ENCODE peak calls at places on chromosome 2, in eight cellular contexts. K is heart right ventricle, B is right lobe of liver, Q is PC-9, U is upper lobe of right lung, N is neural crest cell, C is A549, G is astrocyte of the spinal cord. W is an unnamed sample.

GRCh38 chr2:112603731-112604130 is 19.3 kb downstream of the CHCHD5 start:
- DNase-seq in K (no peak), B (peak; percentile 11), Q (no peak), U (no peak), N (no peak), C (no peak), G (no peak), W (no peak)

GRCh38 chr2:30807249-30807648 is at the start of gene CAPN13:
- DNase-seq in K (no peak), B (no peak), Q (peak; percentile 54), U (no peak), N (no peak), C (no peak), G (no peak), W (no peak)

GRCh38 chr2:32719933-32720716 is 92.3 kb downstream of the TTC27 start:
- DNase-seq in K (no peak), B (no peak), Q (no peak), U (no peak), N (no peak), C (no peak), G (no peak), W (peak; percentile 61)

GRCh38 chr2:183248866-183249567 is 124.8 kb downstream of the NUP35 start:
- DNase-seq in K (no peak), B (no peak), Q (no peak), U (no peak), N (no peak), C (peak; percentile 21), G (peak; percentile 60), W (peak; percentile 58)

GRCh38 chr2:235463893-235464292 is 29.9 kb upstream of the AGAP1 start:
- DNase-seq in K (peak; percentile 77), B (no peak), Q (no peak), U (peak; percentile 82), N (no peak), C (no peak), G (no peak), W (peak; percentile 2)

GRCh38 chr2:163375070-163375469 is 360.7 kb downstream of the FIGN start:
- DNase-seq in K (no peak), B (no peak), Q (no peak), U (no peak), N (no peak), C (no peak), G (no peak), W (no peak)

GRCh38 chr2:11983870-11984269 is 237.4 kb downstream of the LPIN1 start:
- DNase-seq in K (no peak), B (no peak), Q (no peak), U (no peak), N (no peak), C (no peak), G (no peak), W (no peak)

GRCh38 chr2:176614049-176614448 is 344.8 kb downstream of the MTX2 start:
- DNase-seq in K (no peak), B (no peak), Q (no peak), U (no peak), N (no peak), C (no peak), G (no peak), W (no peak)

GRCh38 chr2:31411771-31412170 is 2.8 kb downstream of the XDH start:
- DNase-seq in K (no peak), B (no peak), Q (no peak), U (no peak), N (no peak), C (no peak), G (no peak), W (no peak)

GRCh38 chr2:181444654-181445053 is 12.5 kb upstream of the ITGA4 start:
- DNase-seq in K (no peak), B (no peak), Q (no peak), U (no peak), N (no peak), C (no peak), G (no peak), W (no peak)

GRCh38 chr2:127115471-127116199 is 8.7 kb upstream of the BIN1 start:
- DNase-seq in K (no peak), B (peak; percentile 62), Q (no peak), U (no peak), N (no peak), C (no peak), G (no peak), W (no peak)

GRCh38 chr2:118989481-118989880 is 47.5 kb downstream of the MARCO start:
- DNase-seq in K (no peak), B (peak; percentile 22), Q (no peak), U (no peak), N (no peak), C (no peak), G (no peak), W (no peak)

GRCh38 chr2:157559890-157560289 is 68.8 kb downstream of the ACVR1C start:
- DNase-seq in K (no peak), B (no peak), Q (no peak), U (no peak), N (no peak), C (no peak), G (no peak), W (no peak)
- TF ChIP-seq CTCF in K (no peak), B (no peak), Q (no peak), U (no peak), N (no peak), C (no peak), G (no peak), W (no peak)

GRCh38 chr2:159557437-159558034 is 58.8 kb downstream of the BAZ2B start:
- DNase-seq in K (no peak), B (no peak), Q (no peak), U (no peak), N (no peak), C (no peak), G (peak; percentile 5), W (peak; percentile 17)
- TF ChIP-seq CTCF in K (peak; percentile 29), B (no peak), Q (peak; percentile 21), U (peak; percentile 40), N (no peak), C (peak; percentile 39), G (peak; percentile 34), W (peak; percentile 35)

GRCh38 chr2:3535794-3536681 is 16.7 kb upstream of the ADI1 start:
- DNase-seq in K (peak; percentile 68), B (peak; percentile 67), Q (peak; percentile 76), U (no peak), N (no peak), C (no peak), G (peak; percentile 95), W (peak; percentile 89)
- TF ChIP-seq CTCF in K (peak; percentile 14), B (no peak), Q (peak; percentile 29), U (peak; percentile 11), N (no peak), C (peak; percentile 17), G (peak; percentile 34), W (peak; percentile 33)

DNA sequence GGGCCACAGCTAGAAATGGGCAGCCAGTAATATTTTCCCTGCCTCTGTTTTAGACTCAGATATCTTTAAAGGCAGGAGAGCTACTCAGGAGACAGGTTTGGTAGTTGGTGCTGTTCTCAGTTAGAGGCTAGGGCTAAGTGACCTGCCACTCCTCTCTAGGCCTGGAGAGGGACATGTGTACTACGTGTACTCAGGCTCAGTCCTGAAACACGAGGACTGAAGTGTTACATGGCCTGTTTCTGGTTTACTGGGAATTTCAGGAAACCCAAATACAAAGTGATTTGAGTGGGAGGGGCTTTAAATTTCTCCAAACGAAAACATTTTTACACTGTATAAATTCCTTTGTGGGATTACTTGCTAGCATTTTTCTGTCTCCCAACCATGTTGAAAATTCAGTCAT is 343.4 kb downstream of the CYP26B1 start:
- DNase-seq in K (no peak), B (peak; percentile 11), Q (no peak), U (no peak), N (no peak), C (no peak), G (no peak), W (peak; percentile 32)
- TF ChIP-seq CTCF in K (peak; percentile 35), B (peak; percentile 10), Q (no peak), U (no peak), N (no peak), C (no peak), G (no peak), W (peak; percentile 35)

GRCh38 chr2:40243581-40243980 is 208.3 kb downstream of the SLC8A1 start:
- DNase-seq in K (no peak), B (no peak), Q (no peak), U (no peak), N (no peak), C (no peak), G (peak; percentile 95), W (peak; percentile 72)

GRCh38 chr2:40244251-40245010 is 207.5 kb downstream of the SLC8A1 start:
- DNase-seq in K (peak; percentile 27), B (peak; percentile 47), Q (peak; percentile 55), U (no peak), N (no peak), C (peak; percentile 27), G (peak; percentile 86), W (peak; percentile 85)

GRCh38 chr2:40242315-40242714 is 209.6 kb downstream of the SLC8A1 start:
- DNase-seq in K (no peak), B (no peak), Q (no peak), U (no peak), N (no peak), C (no peak), G (no peak), W (no peak)

DNA sequence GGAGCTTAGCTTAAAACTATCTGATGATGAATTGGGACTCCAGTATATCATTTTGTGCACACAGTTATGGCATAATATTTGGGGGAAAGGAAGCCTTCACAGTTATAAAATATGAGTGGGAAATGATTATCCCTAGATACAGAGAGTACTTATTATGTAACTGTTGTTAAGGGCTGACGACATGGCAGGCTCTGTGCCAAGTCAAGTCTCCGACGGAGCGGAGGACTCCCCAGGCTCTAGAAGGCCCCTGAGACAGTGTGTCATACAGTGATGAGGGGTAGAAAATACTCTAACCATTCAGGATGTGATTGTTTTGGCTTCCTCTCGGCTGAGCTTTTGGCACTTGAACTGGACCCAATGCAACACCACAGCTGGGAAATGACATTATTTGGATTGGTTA is 211.8 kb downstream of the SLC8A1 start:
- DNase-seq in K (peak; percentile 82), B (peak; percentile 55), Q (no peak), U (peak; percentile 76), N (no peak), C (no peak), G (peak; percentile 98), W (peak; percentile 96)
- TF ChIP-seq CTCF in K (no peak), B (no peak), Q (no peak), U (no peak), N (no peak), C (no peak), G (no peak), W (no peak)

DNA sequence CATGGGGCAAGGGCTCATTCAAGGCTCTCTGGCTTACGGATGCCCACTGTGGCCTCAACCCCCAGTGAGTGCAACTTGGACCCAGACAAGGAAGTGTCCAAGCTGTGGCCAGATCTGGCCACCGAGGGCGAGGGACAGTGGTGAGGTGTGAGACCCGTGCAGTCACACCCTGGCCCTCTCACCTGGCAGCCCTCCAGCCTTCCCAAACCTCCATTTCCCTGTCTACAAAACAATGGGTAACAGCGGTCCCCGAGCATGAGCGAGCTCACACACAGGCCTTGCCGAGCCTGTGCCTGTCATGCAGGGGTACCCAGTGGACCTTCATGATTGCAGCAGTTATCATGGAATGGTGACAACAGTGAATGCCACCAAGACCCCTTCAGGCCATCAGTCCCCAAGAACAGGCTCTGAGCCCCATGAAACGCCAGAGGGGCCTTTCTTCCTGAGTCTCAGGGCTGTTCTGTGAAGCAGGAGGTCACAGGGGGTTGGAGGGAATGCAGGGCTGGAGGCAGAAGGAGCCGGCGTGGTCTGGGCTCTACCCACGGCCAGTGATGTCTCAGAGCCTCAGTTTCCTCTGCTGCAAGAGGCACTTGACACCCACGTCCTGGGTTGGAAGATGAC is 49.8 kb downstream of the RAMP1 start:
- DNase-seq in K (no peak), B (no peak), Q (no peak), U (no peak), N (no peak), C (no peak), G (no peak), W (no peak)
- TF ChIP-seq CTCF in K (no peak), B (no peak), Q (no peak), U (no peak), N (no peak), C (no peak), G (no peak), W (no peak)